ENCODE peak calls at places on chromosomes 7 and 10, in four cellular contexts. Y is GM12878, V is HepG2, T is H1. J is an unnamed sample.

GRCh38 chr7:130614449-130614848 is 54.1 kb downstream of the COPG2 start:
- DNase-seq in Y (no peak), V (no peak), T (no peak), J (no peak)

GRCh38 chr10:6274504-6274903 is 71.8 kb downstream of the PFKFB3 start:
- DNase-seq in Y (no peak), V (no peak), T (no peak), J (no peak)

GRCh38 chr7:155456772-155457543 is 971 bp upstream of the EN2 start:
- DNase-seq in Y (no peak), V (no peak), T (no peak), J (peak; percentile 70)

GRCh38 chr10:90857635-90858488 is at the start of gene HTR7:
- DNase-seq in Y (no peak), V (peak; percentile 16), T (no peak), J (peak; percentile 74)

GRCh38 chr7:27172823-27173411 is 1.2 kb downstream of the HOXA10 start:
- DNase-seq in Y (no peak), V (no peak), T (no peak), J (no peak)

GRCh38 chr10:132508497-132509443 is 28.8 kb upstream of the INPP5A start:
- DNase-seq in Y (no peak), V (no peak), T (no peak), J (no peak)

GRCh38 chr10:117960345-117960744 is 86.4 kb downstream of the RAB11FIP2 start:
- DNase-seq in Y (no peak), V (peak; percentile 19), T (no peak), J (no peak)

GRCh38 chr7:97018126-97018601 is 6.5 kb downstream of the DLX5 start:
- DNase-seq in Y (no peak), V (no peak), T (no peak), J (no peak)

GRCh38 chr7:101058355-101058754 is 26.9 kb upstream of the TRIM56 start:
- DNase-seq in Y (no peak), V (peak; percentile 48), T (no peak), J (peak; percentile 83)

GRCh38 chr7:106568680-106569499 is 92.1 kb downstream of the CCDC71L start:
- DNase-seq in Y (no peak), V (no peak), T (no peak), J (peak; percentile 94)

GRCh38 chr7:28065721-28066285 is 114.8 kb downstream of the JAZF1 start:
- DNase-seq in Y (no peak), V (no peak), T (no peak), J (no peak)

GRCh38 chr10:86698207-86698940 is 30.1 kb downstream of the LDB3 start:
- DNase-seq in Y (no peak), V (peak; percentile 20), T (no peak), J (no peak)

GRCh38 chr10:30737931-30738391 is 108.4 kb upstream of the LYZL2 start:
- DNase-seq in Y (peak; percentile 85), V (no peak), T (no peak), J (no peak)

GRCh38 chr10:75926763-75927162 is 495.3 kb downstream of the LRMDA start:
- DNase-seq in Y (no peak), V (no peak), T (no peak), J (peak; percentile 51)

GRCh38 chr7:26856481-26856880 is 7.9 kb downstream of the SKAP2 start:
- DNase-seq in Y (no peak), V (no peak), T (no peak), J (no peak)

GRCh38 chr7:74625446-74625845 is 32.1 kb upstream of the GTF2I start:
- DNase-seq in Y (no peak), V (peak; percentile 46), T (no peak), J (no peak)

GRCh38 chr7:119713606-119714005 is 559.4 kb upstream of the KCND2 start:
- DNase-seq in Y (no peak), V (no peak), T (no peak), J (no peak)

GRCh38 chr7:32905175-32905662 is 13.7 kb upstream of the KBTBD2 start:
- DNase-seq in Y (no peak), V (no peak), T (no peak), J (peak; percentile 98)

GRCh38 chr7:101853684-101854083 is 36.3 kb downstream of the CUX1 start:
- DNase-seq in Y (no peak), V (no peak), T (no peak), J (no peak)

GRCh38 chr7:1850111-1850975 is 180.3 kb downstream of the ELFN1 start:
- DNase-seq in Y (no peak), V (no peak), T (no peak), J (no peak)

GRCh38 chr7:131329176-131329570 is 1.5 kb downstream of the MKLN1 start:
- DNase-seq in Y (no peak), V (no peak), T (no peak), J (peak; percentile 26)

GRCh38 chr7:96300487-96300886 is 21.4 kb downstream of the SLC25A13 start:
- DNase-seq in Y (no peak), V (peak; percentile 30), T (no peak), J (no peak)

GRCh38 chr10:78515037-78515872 is 481.6 kb downstream of the RPS24 start:
- DNase-seq in Y (no peak), V (no peak), T (no peak), J (no peak)

GRCh38 chr10:120115959-120116358 is 223.4 kb downstream of the SEC23IP start:
- DNase-seq in Y (no peak), V (no peak), T (no peak), J (no peak)

GRCh38 chr7:76383089-76383944 is 24.5 kb upstream of the YWHAG start:
- DNase-seq in Y (no peak), V (peak; percentile 64), T (no peak), J (peak; percentile 81)

GRCh38 chr7:157307534-157307838 is 29.3 kb upstream of the DNAJB6 start:
- DNase-seq in Y (no peak), V (no peak), T (no peak), J (peak; percentile 32)

GRCh38 chr7:69412331-69413146 is 185.7 kb upstream of the AUTS2 start:
- DNase-seq in Y (no peak), V (peak; percentile 18), T (no peak), J (peak; percentile 37)

GRCh38 chr10:72320676-72321247 is 34.0 kb downstream of the DNAJB12 start:
- DNase-seq in Y (peak; percentile 95), V (peak; percentile 93), T (peak; percentile 58), J (peak; percentile 97)
- H3K4me3 ChIP-seq in Y (peak overlapping the region; percentile 43), V (peak overlapping the region; percentile 75), T (no peak overlapping the region), J (peak overlapping the region; percentile 25)

DNA sequence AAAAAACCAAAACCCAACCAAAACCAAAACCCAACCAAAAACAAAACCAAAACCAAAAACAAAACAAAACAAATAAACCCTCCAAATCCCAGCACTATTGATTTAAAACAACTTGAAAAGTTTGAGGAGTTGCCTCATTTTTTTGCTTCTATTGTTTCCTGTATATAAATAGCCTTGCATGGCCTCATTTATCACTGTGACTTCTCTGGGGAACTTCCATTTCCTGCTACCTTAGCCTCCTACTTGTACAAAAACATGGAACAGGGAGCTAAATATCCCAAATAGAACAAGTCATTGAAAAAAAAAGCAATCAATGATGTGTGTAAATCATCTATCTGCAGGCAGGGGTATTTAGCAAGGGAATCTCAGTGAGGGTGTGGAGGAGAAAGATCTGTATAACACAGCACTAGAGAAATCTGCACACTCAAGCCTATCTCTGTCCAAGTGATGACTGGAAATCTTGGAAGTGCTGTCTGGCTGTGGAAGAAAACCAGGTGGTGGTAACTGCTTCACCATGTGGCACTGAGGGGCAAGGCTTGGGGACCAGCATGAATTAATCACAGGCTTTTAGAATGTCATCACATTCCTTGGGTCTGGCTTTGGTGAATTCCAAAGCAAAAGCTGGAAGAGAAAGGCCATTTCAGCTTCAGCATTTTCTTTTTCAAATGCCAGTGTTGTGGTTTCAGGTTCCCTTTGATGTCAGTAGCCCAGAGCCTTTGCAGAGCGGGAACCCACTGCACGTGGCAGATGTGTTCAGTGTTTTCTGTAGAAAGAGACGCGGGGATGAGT is 349.5 kb upstream of the ZNF32 start:
- DNase-seq in Y (no peak), V (no peak), T (no peak), J (no peak)
- TF ChIP-seq HDAC6 in Y (no peak), V (no peak), T (no peak), J (no peak)

DNA sequence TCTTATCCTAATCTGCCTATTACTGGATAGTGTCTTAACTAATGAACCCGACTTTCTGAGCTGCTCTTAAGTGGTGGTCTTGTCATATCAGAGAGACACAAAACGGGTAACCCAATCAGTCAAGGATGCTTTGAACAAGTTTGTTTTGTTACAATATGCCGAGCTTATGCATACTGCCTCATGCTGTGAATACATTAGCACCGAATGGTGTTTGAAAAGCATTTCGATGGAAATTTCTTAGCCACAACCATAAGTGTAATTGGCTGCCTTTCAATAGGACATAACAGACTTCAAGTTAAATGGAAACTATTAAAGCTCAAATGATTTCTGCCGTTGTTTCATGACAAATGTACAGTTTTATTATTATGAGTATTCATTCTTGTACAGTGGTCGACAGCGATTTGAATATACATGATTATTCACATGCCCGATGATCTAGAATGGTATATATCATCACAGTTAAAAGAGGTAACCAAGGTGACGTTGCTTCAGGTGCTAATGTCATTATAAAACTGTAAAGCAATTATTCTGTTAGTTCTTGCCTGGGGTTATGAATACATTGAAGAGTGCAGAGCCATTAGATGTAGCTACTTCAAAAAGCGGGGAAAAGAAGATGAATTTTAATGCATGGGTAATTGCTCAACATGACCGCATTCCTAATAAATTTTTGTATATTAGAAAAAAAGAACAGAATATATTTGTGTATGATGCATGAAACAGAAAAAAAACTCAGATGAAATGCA is 118.8 kb downstream of the EBF3 start:
- DNase-seq in Y (no peak), V (no peak), T (no peak), J (no peak)
- H3K36me3 ChIP-seq in Y (no peaks in the 10 kb centered on the region), V (no peaks in the 10 kb centered on the region), T (no peaks in the 10 kb centered on the region), J (no peaks in the 10 kb centered on the region)

GRCh38 chr7:116804459-116804858 is 57.9 kb upstream of the CAPZA2 start:
- DNase-seq in Y (no peak), V (peak; percentile 38), T (no peak), J (no peak)

GRCh38 chr7:116807011-116807560 is 55.3 kb upstream of the CAPZA2 start:
- DNase-seq in Y (no peak), V (no peak), T (no peak), J (no peak)

GRCh38 chr7:116806046-116806944 is 56.1 kb upstream of the CAPZA2 start:
- DNase-seq in Y (no peak), V (peak; percentile 89), T (no peak), J (no peak)

GRCh38 chr7:116802784-116803183 is 59.6 kb upstream of the CAPZA2 start:
- DNase-seq in Y (no peak), V (peak; percentile 56), T (no peak), J (peak; percentile 72)

DNA sequence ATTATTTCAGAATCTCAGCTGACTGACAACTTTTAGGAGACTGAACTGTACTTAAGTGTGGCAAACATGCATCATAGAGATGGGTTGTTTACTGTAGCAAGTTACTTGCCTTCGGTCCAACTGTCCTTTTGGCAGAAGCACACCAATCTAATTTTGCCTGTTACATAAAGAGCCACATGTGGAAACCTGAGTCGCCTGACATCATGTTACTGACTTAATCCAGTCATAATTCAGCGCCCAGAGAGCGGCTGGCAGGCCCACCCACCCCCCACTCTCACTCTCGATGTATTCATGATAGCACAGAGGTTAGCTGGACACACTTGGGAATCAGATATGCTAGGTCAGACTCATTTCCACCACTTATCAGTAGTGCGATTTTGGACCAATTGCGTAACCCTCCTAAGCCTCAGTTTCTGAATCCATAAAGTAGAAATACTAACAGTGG is 57.3 kb upstream of the CAPZA2 start:
- DNase-seq in Y (no peak), V (peak; percentile 70), T (no peak), J (no peak)
- H3K4me3 ChIP-seq in Y (no peak overlapping the region), V (peak overlapping the region; percentile 34), T (no peak overlapping the region), J (no peak overlapping the region)

GRCh38 chr7:113198226-113198625 is 79.9 kb upstream of the SMIM30 start:
- DNase-seq in Y (no peak), V (no peak), T (no peak), J (no peak)
- TF ChIP-seq HDAC6 in Y (no peak), V (no peak), T (no peak), J (no peak)